ENCODE peak calls at places on chromosomes 1 and 21, in five cellular contexts. One of them, this sample, is unnamed.

GRCh38 chr1:29243863-29244185 is 7.5 kb downstream of the PTPRU start:
- DNase-seq in fibroblast of lung: peak; percentile 89
- DNase-seq in kidney epithelial cell: no peak
- DNase-seq in pancreas: no peak
- DNase-seq in neuronal stem cell: no peak
- DNase-seq in this sample: no peak

GRCh38 chr1:235898126-235898525 is 31.4 kb upstream of the LYST start:
- DNase-seq in neuronal stem cell: no peak
- DNase-seq in kidney epithelial cell: no peak
- DNase-seq in fibroblast of lung: peak; percentile 67
- DNase-seq in pancreas: no peak
- DNase-seq in this sample: no peak

GRCh38 chr1:150165622-150166612 is 16.2 kb downstream of the PLEKHO1 start:
- DNase-seq in neuronal stem cell: no peak
- DNase-seq in kidney epithelial cell: no peak
- DNase-seq in pancreas: no peak
- DNase-seq in fibroblast of lung: peak; percentile 46
- DNase-seq in this sample: no peak

GRCh38 chr1:168920456-168921094 is 185.9 kb upstream of the ATP1B1 start:
- DNase-seq in fibroblast of lung: no peak
- DNase-seq in neuronal stem cell: no peak
- DNase-seq in kidney epithelial cell: peak; percentile 9
- DNase-seq in pancreas: no peak
- DNase-seq in this sample: no peak

GRCh38 chr21:35198982-35199732 is 150.1 kb upstream of the RUNX1 start:
- DNase-seq in neuronal stem cell: no peak
- DNase-seq in fibroblast of lung: no peak
- DNase-seq in kidney epithelial cell: no peak
- DNase-seq in pancreas: no peak
- DNase-seq in this sample: no peak

GRCh38 chr1:226937940-226938725 is 2.0 kb upstream of the COQ8A start:
- DNase-seq in fibroblast of lung: no peak
- DNase-seq in pancreas: no peak
- DNase-seq in neuronal stem cell: no peak
- DNase-seq in kidney epithelial cell: no peak
- DNase-seq in this sample: no peak

GRCh38 chr1:36420836-36421317 is 23.2 kb upstream of the LSM10 start:
- DNase-seq in kidney epithelial cell: peak; percentile 58
- DNase-seq in fibroblast of lung: peak; percentile 73
- DNase-seq in neuronal stem cell: peak; percentile 80
- DNase-seq in pancreas: peak; percentile 67
- DNase-seq in this sample: peak; percentile 92

GRCh38 chr1:201719812-201720521 is 109.0 kb upstream of the IPO9 start:
- DNase-seq in fibroblast of lung: peak; percentile 69
- DNase-seq in kidney epithelial cell: no peak
- DNase-seq in pancreas: no peak
- DNase-seq in neuronal stem cell: no peak
- DNase-seq in this sample: no peak

GRCh38 chr1:239536165-239536849 is 149.9 kb downstream of the CHRM3 start:
- DNase-seq in kidney epithelial cell: no peak
- DNase-seq in neuronal stem cell: no peak
- DNase-seq in fibroblast of lung: no peak
- DNase-seq in pancreas: no peak
- DNase-seq in this sample: no peak

GRCh38 chr1:52164604-52165003 is 22.7 kb downstream of the ZFYVE9 start:
- DNase-seq in fibroblast of lung: peak; percentile 59
- DNase-seq in neuronal stem cell: no peak
- DNase-seq in kidney epithelial cell: no peak
- DNase-seq in pancreas: no peak
- DNase-seq in this sample: no peak

GRCh38 chr21:38534591-38534990 is 36.3 kb upstream of the ERG start:
- DNase-seq in neuronal stem cell: no peak
- DNase-seq in kidney epithelial cell: no peak
- DNase-seq in fibroblast of lung: no peak
- DNase-seq in pancreas: no peak
- DNase-seq in this sample: no peak

GRCh38 chr1:170789063-170789462 is 125.1 kb downstream of the PRRX1 start:
- DNase-seq in fibroblast of lung: no peak
- DNase-seq in neuronal stem cell: no peak
- DNase-seq in kidney epithelial cell: no peak
- DNase-seq in pancreas: no peak
- DNase-seq in this sample: no peak

GRCh38 chr1:177569476-177569875 is 398.7 kb downstream of the BRINP2 start:
- DNase-seq in fibroblast of lung: peak; percentile 76
- DNase-seq in kidney epithelial cell: no peak
- DNase-seq in pancreas: no peak
- DNase-seq in neuronal stem cell: no peak
- DNase-seq in this sample: no peak

GRCh38 chr1:13941315-13941714 is 241.3 kb downstream of the PRDM2 start:
- DNase-seq in neuronal stem cell: no peak
- DNase-seq in kidney epithelial cell: no peak
- DNase-seq in fibroblast of lung: no peak
- DNase-seq in pancreas: no peak
- DNase-seq in this sample: no peak

GRCh38 chr1:33045814-33046213 is 9.1 kb upstream of the AK2 start:
- DNase-seq in fibroblast of lung: no peak
- DNase-seq in neuronal stem cell: no peak
- DNase-seq in pancreas: no peak
- DNase-seq in kidney epithelial cell: no peak
- DNase-seq in this sample: no peak

GRCh38 chr1:47210666-47211065 is 20.8 kb upstream of the PDZK1IP1 start:
- DNase-seq in pancreas: no peak
- DNase-seq in kidney epithelial cell: no peak
- DNase-seq in fibroblast of lung: no peak
- DNase-seq in neuronal stem cell: no peak
- DNase-seq in this sample: no peak

GRCh38 chr1:235102993-235103411 is 25.6 kb downstream of the TOMM20 start:
- DNase-seq in kidney epithelial cell: no peak
- DNase-seq in fibroblast of lung: no peak
- DNase-seq in neuronal stem cell: no peak
- DNase-seq in pancreas: no peak
- DNase-seq in this sample: no peak

GRCh38 chr1:221834698-221835538 is 93.0 kb upstream of the DUSP10 start:
- DNase-seq in kidney epithelial cell: no peak
- DNase-seq in fibroblast of lung: no peak
- DNase-seq in pancreas: no peak
- DNase-seq in neuronal stem cell: no peak
- DNase-seq in this sample: no peak

GRCh38 chr1:36170643-36171412 is 14.9 kb downstream of the MAP7D1 start:
- DNase-seq in neuronal stem cell: no peak
- DNase-seq in fibroblast of lung: no peak
- DNase-seq in pancreas: no peak
- DNase-seq in kidney epithelial cell: no peak
- DNase-seq in this sample: no peak

GRCh38 chr1:61872206-61872605 is 129.9 kb downstream of the PATJ start:
- DNase-seq in fibroblast of lung: no peak
- DNase-seq in neuronal stem cell: no peak
- DNase-seq in kidney epithelial cell: no peak
- DNase-seq in pancreas: no peak
- DNase-seq in this sample: no peak

GRCh38 chr1:51661081-51661518 is 44.2 kb downstream of the OSBPL9 start:
- DNase-seq in kidney epithelial cell: peak; percentile 62
- DNase-seq in pancreas: no peak
- DNase-seq in fibroblast of lung: peak; percentile 97
- DNase-seq in neuronal stem cell: no peak
- DNase-seq in this sample: no peak

GRCh38 chr21:43585924-43586411 is 73.3 kb downstream of the HSF2BP start:
- DNase-seq in pancreas: peak; percentile 69
- DNase-seq in kidney epithelial cell: peak; percentile 100
- DNase-seq in neuronal stem cell: peak; percentile 38
- DNase-seq in fibroblast of lung: peak; percentile 100
- DNase-seq in this sample: peak; percentile 87

GRCh38 chr1:99869304-99869703 is 19.1 kb downstream of the AGL start:
- DNase-seq in kidney epithelial cell: no peak
- DNase-seq in fibroblast of lung: peak; percentile 72
- DNase-seq in pancreas: no peak
- DNase-seq in neuronal stem cell: no peak
- DNase-seq in this sample: no peak

GRCh38 chr1:44012411-44012810 is 18.9 kb downstream of the SLC6A9 start:
- DNase-seq in kidney epithelial cell: no peak
- DNase-seq in pancreas: no peak
- DNase-seq in neuronal stem cell: no peak
- DNase-seq in fibroblast of lung: no peak
- DNase-seq in this sample: no peak

GRCh38 chr1:57791497-57791896 is 367.6 kb upstream of the DAB1 start:
- DNase-seq in neuronal stem cell: no peak
- DNase-seq in pancreas: no peak
- DNase-seq in fibroblast of lung: no peak
- DNase-seq in kidney epithelial cell: no peak
- DNase-seq in this sample: no peak

GRCh38 chr1:202221911-202222909 is 28.6 kb downstream of the LGR6 start:
- DNase-seq in neuronal stem cell: no peak
- DNase-seq in pancreas: no peak
- DNase-seq in fibroblast of lung: no peak
- DNase-seq in kidney epithelial cell: no peak
- DNase-seq in this sample: no peak

GRCh38 chr1:29121951-29122661 is 1.6 kb downstream of the TMEM200B start:
- DNase-seq in pancreas: no peak
- DNase-seq in neuronal stem cell: peak; percentile 46
- DNase-seq in kidney epithelial cell: no peak
- DNase-seq in fibroblast of lung: peak; percentile 51
- DNase-seq in this sample: peak; percentile 67

GRCh38 chr21:34065015-34065414 is 8.4 kb upstream of the MRPS6 start:
- DNase-seq in neuronal stem cell: no peak
- DNase-seq in pancreas: no peak
- DNase-seq in kidney epithelial cell: no peak
- DNase-seq in fibroblast of lung: peak; percentile 14
- DNase-seq in this sample: no peak

GRCh38 chr1:183435497-183435896 is 17.3 kb upstream of the NMNAT2 start:
- DNase-seq in fibroblast of lung: no peak
- DNase-seq in kidney epithelial cell: no peak
- DNase-seq in pancreas: no peak
- DNase-seq in neuronal stem cell: no peak
- DNase-seq in this sample: no peak

GRCh38 chr1:27934818-27935549 is at the start of gene SMPDL3B:
- DNase-seq in neuronal stem cell: peak; percentile 29
- DNase-seq in pancreas: peak; percentile 68
- DNase-seq in kidney epithelial cell: peak; percentile 35
- DNase-seq in fibroblast of lung: peak; percentile 19
- DNase-seq in this sample: peak; percentile 80

GRCh38 chr1:48775817-48776399 is 783 bp downstream of the BEND5 start:
- DNase-seq in fibroblast of lung: no peak
- DNase-seq in kidney epithelial cell: no peak
- DNase-seq in neuronal stem cell: no peak
- DNase-seq in pancreas: no peak
- DNase-seq in this sample: no peak

GRCh38 chr1:97680894-97681293 is 239.9 kb downstream of the DPYD start:
- DNase-seq in kidney epithelial cell: no peak
- DNase-seq in fibroblast of lung: peak; percentile 24
- DNase-seq in pancreas: no peak
- DNase-seq in neuronal stem cell: no peak
- DNase-seq in this sample: no peak

GRCh38 chr1:53270873-53271272 is 32.6 kb upstream of the MAGOH start:
- DNase-seq in neuronal stem cell: no peak
- DNase-seq in pancreas: no peak
- DNase-seq in fibroblast of lung: no peak
- DNase-seq in kidney epithelial cell: no peak
- DNase-seq in this sample: no peak

DNA sequence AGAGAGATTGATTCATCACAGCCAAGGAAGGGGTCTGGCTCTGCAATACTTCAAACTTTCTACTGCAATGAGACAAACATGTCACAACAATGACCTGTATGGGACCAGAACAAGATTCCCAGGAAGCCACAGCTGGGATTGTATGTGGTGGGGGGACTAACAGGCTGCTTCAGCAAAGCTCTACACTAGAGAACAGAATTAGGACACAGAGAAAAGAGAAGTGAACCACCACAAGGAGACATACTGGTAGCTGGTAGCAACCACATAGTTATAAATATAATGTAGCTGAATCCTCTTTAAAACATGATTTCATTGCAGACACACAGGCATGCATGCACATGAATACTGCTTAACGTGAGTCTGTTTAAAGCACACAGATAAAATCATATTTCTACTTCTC is 3.5 kb upstream of the ILDR2 start:
- DNase-seq in kidney epithelial cell: no peak
- DNase-seq in pancreas: no peak
- DNase-seq in neuronal stem cell: no peak
- DNase-seq in fibroblast of lung: no peak
- DNase-seq in this sample: no peak
- H3K27me3 ChIP-seq in kidney epithelial cell: peaks cover 6% of the 10 kb centered on the region
- H3K27me3 ChIP-seq in pancreas: no peaks in the 10 kb centered on the region
- H3K27me3 ChIP-seq in neuronal stem cell: peaks cover 8% of the 10 kb centered on the region
- H3K27me3 ChIP-seq in fibroblast of lung: peaks cover 9% of the 10 kb centered on the region
- H3K27me3 ChIP-seq in this sample: peaks cover 51% of the 10 kb centered on the region

GRCh38 chr1:110433213-110433612 is 17.7 kb upstream of the PROK1 start:
- DNase-seq in neuronal stem cell: no peak
- DNase-seq in fibroblast of lung: no peak
- DNase-seq in pancreas: no peak
- DNase-seq in kidney epithelial cell: no peak
- DNase-seq in this sample: no peak

GRCh38 chr1:110430901-110431300 is 20.0 kb upstream of the PROK1 start:
- DNase-seq in kidney epithelial cell: no peak
- DNase-seq in pancreas: no peak
- DNase-seq in neuronal stem cell: no peak
- DNase-seq in fibroblast of lung: no peak
- DNase-seq in this sample: no peak

GRCh38 chr1:110436635-110437034 is 14.3 kb upstream of the PROK1 start:
- DNase-seq in neuronal stem cell: no peak
- DNase-seq in kidney epithelial cell: peak; percentile 9
- DNase-seq in fibroblast of lung: peak; percentile 14
- DNase-seq in pancreas: no peak
- DNase-seq in this sample: peak; percentile 67

GRCh38 chr1:110434946-110435345 is 16.0 kb upstream of the PROK1 start:
- DNase-seq in pancreas: no peak
- DNase-seq in fibroblast of lung: no peak
- DNase-seq in neuronal stem cell: no peak
- DNase-seq in kidney epithelial cell: no peak
- DNase-seq in this sample: no peak

GRCh38 chr1:110433803-110434202 is 17.1 kb upstream of the PROK1 start:
- DNase-seq in pancreas: no peak
- DNase-seq in neuronal stem cell: peak; percentile 40
- DNase-seq in fibroblast of lung: peak; percentile 28
- DNase-seq in kidney epithelial cell: peak; percentile 42
- DNase-seq in this sample: peak; percentile 86
- H3K27me3 ChIP-seq in pancreas: no peaks in the 10 kb centered on the region
- H3K27me3 ChIP-seq in neuronal stem cell: peaks cover 45% of the 10 kb centered on the region
- H3K27me3 ChIP-seq in fibroblast of lung: peaks cover 38% of the 10 kb centered on the region
- H3K27me3 ChIP-seq in kidney epithelial cell: peaks cover 14% of the 10 kb centered on the region
- H3K27me3 ChIP-seq in this sample: no peaks in the 10 kb centered on the region

GRCh38 chr1:11847667-11848445 is at the start of gene NPPA:
- DNase-seq in kidney epithelial cell: no peak
- DNase-seq in neuronal stem cell: no peak
- DNase-seq in fibroblast of lung: no peak
- DNase-seq in pancreas: no peak
- DNase-seq in this sample: no peak
- H3K27me3 ChIP-seq in kidney epithelial cell: peaks cover 6% of the 10 kb centered on the region
- H3K27me3 ChIP-seq in neuronal stem cell: no peaks in the 10 kb centered on the region
- H3K27me3 ChIP-seq in fibroblast of lung: no peaks in the 10 kb centered on the region
- H3K27me3 ChIP-seq in pancreas: no peaks in the 10 kb centered on the region
- H3K27me3 ChIP-seq in this sample: no peaks in the 10 kb centered on the region

DNA sequence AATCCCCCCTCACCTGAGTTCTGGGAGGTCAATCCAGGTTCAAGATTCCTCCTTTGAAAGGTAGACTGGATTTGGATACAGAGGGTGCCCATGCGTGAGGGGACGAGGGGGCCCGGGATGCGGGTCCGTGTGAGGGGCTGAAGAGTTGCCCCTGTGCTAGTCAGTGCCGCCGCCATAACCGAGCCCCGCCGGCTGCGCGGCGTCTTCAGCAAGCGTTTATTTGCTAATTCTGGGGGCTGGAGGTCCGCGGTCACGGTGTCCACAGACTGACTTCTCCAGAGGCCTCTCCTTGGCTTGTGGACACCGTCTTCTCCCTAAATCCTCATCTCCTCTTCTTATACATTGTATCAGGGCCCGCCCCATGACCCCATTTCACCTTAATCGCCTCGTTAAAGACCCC is 20.9 kb upstream of the SAMD11 start:
- DNase-seq in neuronal stem cell: no peak
- DNase-seq in fibroblast of lung: no peak
- DNase-seq in pancreas: no peak
- DNase-seq in kidney epithelial cell: no peak
- DNase-seq in this sample: no peak
- H3K27me3 ChIP-seq in neuronal stem cell: peaks cover 54% of the 10 kb centered on the region
- H3K27me3 ChIP-seq in fibroblast of lung: peaks cover 4% of the 10 kb centered on the region
- H3K27me3 ChIP-seq in pancreas: no peaks in the 10 kb centered on the region
- H3K27me3 ChIP-seq in kidney epithelial cell: peaks cover 17% of the 10 kb centered on the region
- H3K27me3 ChIP-seq in this sample: peaks cover 31% of the 10 kb centered on the region

This sample was measured in NT2/D1.